ENCODE peak calls at places on chromosomes 4 and X, in four cellular contexts. I is amygdala, C is left cardiac atrium, T is GM12865. J is an unnamed sample.
A peak's percentile ranks its signal among the peaks of the same experiment; 100 is the strongest.

GRCh38 chrX:49101629-49101984 is 21.9 kb upstream of the WDR45 start:
- DNase-seq in I (no peak), C (no peak), T (no peak), J (no peak)

GRCh38 chrX:21943460-21944135 is 3.1 kb downstream of the SMS start:
- DNase-seq in I (no peak), C (no peak), T (no peak), J (no peak)

GRCh38 chrX:23699636-23700194 is 32.4 kb downstream of the PRDX4 start:
- DNase-seq in I (no peak), C (peak; percentile 64), T (no peak), J (peak; percentile 39)

GRCh38 chr4:132619968-132620367 is 529.1 kb upstream of the PCDH10 start:
- DNase-seq in I (no peak), C (no peak), T (no peak), J (no peak)

GRCh38 chr4:128228021-128228571 is 59.5 kb downstream of the PGRMC2 start:
- DNase-seq in I (no peak), C (no peak), T (no peak), J (no peak)

GRCh38 chr4:107801766-107802211 is 22.9 kb upstream of the SGMS2 start:
- DNase-seq in I (no peak), C (no peak), T (no peak), J (no peak)

GRCh38 chr4:111854494-111855087 is 290.7 kb upstream of the FAM241A start:
- DNase-seq in I (no peak), C (no peak), T (peak; percentile 37), J (no peak)

GRCh38 chr4:21979196-21979595 is 30.6 kb upstream of the KCNIP4 start:
- DNase-seq in I (no peak), C (no peak), T (no peak), J (no peak)

GRCh38 chrX:106894392-106894909 is 8.7 kb downstream of the RIPPLY1 start:
- DNase-seq in I (peak; percentile 7), C (peak; percentile 54), T (peak; percentile 54), J (peak; percentile 40)

GRCh38 chrX:12610079-12610478 is 181.1 kb upstream of the PRPS2 start:
- DNase-seq in I (no peak), C (no peak), T (no peak), J (no peak)

GRCh38 chr4:54077812-54078211 is 13.4 kb upstream of the CHIC2 start:
- DNase-seq in I (no peak), C (no peak), T (no peak), J (no peak)

GRCh38 chr4:1517592-1518411 is 111.6 kb upstream of the NKX1-1 start:
- DNase-seq in I (no peak), C (no peak), T (no peak), J (no peak)